ENCODE peak calls at places on chromosome 13, in four cellular contexts. R, O, K and E are unnamed samples.

GRCh38 chr13:92251815-92252214 is 853.4 kb downstream of the GPC5 start:
- DNase-seq in K (no peak), O (no peak), R (no peak), E (no peak)

GRCh38 chr13:72523049-72523448 is 204.4 kb downstream of the MZT1 start:
- DNase-seq in K (no peak), O (no peak), R (no peak), E (no peak)

GRCh38 chr13:42392706-42393572 is 121.0 kb downstream of the AKAP11 start:
- DNase-seq in O (no peak), K (no peak), R (no peak), E (peak)

GRCh38 chr13:104315606-104316005 is 1249.4 kb upstream of the SLC10A2 start:
- DNase-seq in K (no peak), R (no peak), O (no peak), E (no peak)

GRCh38 chr13:89465366-89465765 is 1794.2 kb downstream of the SLITRK5 start:
- DNase-seq in K (no peak), O (peak), R (no peak), E (no peak)

GRCh38 chr13:98216135-98216565 is 39.1 kb upstream of the RNF113B start:
- DNase-seq in R (peak), O (no peak), K (no peak), E (no peak)

GRCh38 chr13:110298566-110299321 is 8.2 kb downstream of the COL4A1 start:
- DNase-seq in R (no peak), K (no peak), O (no peak), E (peak)

GRCh38 chr13:82330499-82330898 is 1551.8 kb downstream of the SLITRK1 start:
- DNase-seq in R (no peak), K (peak), O (no peak), E (no peak)

GRCh38 chr13:42041684-42042035 is 6.8 kb upstream of the DGKH start:
- DNase-seq in K (peak), R (peak), O (peak), E (peak)

GRCh38 chr13:46354143-46355087 is 32.6 kb downstream of the RUBCNL start:
- DNase-seq in K (peak), O (no peak), R (no peak), E (peak)

GRCh38 chr13:50654341-50654740 is 189.2 kb downstream of the DLEU7 start:
- DNase-seq in O (no peak), K (no peak), R (no peak), E (no peak)
- TF ChIP-seq CTCF in O (no peak), K (no peak), R (no peak), E (no peak)

DNA sequence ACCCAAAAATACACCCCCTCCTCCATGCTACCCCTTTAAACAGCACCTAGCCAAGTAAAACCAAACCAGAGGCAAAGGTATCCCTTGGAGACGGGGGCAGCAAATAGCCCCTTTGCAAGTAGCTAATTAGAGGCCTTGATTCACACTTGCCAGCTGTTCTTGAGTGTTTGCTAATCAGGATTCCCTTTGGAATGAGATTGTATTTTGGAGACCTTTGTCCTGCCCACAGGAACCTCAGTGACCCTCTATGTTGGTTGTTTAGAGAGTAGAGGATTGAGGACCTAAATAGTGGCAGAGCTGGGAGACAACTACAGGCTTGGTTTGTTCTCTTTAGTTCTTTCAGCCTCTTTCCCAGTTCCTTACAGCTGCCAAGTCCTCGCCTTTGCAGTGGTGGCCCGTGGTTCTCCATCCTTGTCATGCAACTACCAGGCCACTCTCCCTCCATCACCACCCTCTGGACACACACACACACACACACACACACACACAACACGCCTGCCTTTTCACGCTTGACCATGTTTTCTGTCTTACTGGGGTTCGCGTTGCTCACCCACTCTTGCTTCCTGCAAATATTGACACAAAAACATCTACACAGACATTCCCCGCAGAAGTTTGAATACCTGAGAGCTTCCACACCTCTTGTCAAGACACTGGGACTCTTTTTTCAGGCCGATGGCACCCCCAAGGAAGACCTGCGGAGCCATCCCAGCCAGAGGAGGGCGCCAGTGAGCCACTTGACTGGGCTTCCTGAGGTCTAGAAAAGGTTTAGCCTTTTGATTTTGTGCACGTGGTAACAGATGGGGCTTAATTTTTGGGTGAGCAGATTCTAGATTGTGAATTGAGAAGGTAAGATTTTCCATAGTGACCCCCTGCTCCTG is 80.0 kb upstream of the GPR183 start:
- DNase-seq in R (peak), K (peak), O (peak), E (peak)
- TF ChIP-seq CTCF in R (peak), K (peak), O (peak), E (peak)

GRCh38 chr13:36084131-36084530 is 47.1 kb downstream of the DCLK1 start:
- DNase-seq in R (no peak), O (no peak), K (no peak), E (no peak)
- TF ChIP-seq CTCF in R (no peak), O (no peak), K (no peak), E (no peak)

GRCh38 chr13:60577761-60578160 is 180.7 kb downstream of the TDRD3 start:
- DNase-seq in R (no peak), O (no peak), K (no peak), E (no peak)

GRCh38 chr13:60584976-60585375 is 188.0 kb downstream of the TDRD3 start:
- DNase-seq in R (no peak), K (no peak), O (peak), E (no peak)

GRCh38 chr13:60583911-60584753 is 187.1 kb downstream of the TDRD3 start:
- DNase-seq in R (no peak), O (peak), K (peak), E (peak)

GRCh38 chr13:60583196-60583908 is 186.3 kb downstream of the TDRD3 start:
- DNase-seq in O (peak), K (no peak), R (no peak), E (no peak)
- TF ChIP-seq CTCF in O (peak), K (no peak), R (no peak), E (no peak)

DNA sequence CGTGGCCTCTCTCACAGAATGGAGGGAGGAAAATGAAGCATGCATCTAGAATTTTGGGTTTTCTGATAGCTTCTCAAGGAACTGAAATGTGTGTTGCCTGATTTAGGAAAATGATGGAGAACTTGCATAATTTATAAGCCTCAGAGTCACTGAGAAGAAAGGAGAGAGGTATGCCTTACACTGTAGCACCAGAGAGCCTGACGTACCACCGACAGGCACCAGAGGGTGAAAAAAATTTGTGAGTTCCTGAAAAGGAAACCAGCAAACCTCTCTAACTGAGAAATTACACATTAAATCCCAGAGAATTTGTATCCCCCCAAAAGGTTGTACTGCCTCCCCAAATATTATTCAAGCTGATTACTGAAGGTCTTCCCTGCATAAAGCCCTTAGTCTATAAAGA is 915.3 kb upstream of the SLITRK6 start:
- DNase-seq in O (no peak), K (no peak), R (no peak), E (no peak)
- TF ChIP-seq CTCF in O (no peak), K (no peak), R (no peak), E (no peak)

GRCh38 chr13:30192320-30193093 is 114.8 kb downstream of the KATNAL1 start:
- DNase-seq in O (no peak), K (no peak), R (no peak), E (no peak)

GRCh38 chr13:30193279-30194234 is 113.8 kb downstream of the KATNAL1 start:
- DNase-seq in O (no peak), K (no peak), R (no peak), E (no peak)

GRCh38 chr13:30191491-30192100 is 115.8 kb downstream of the KATNAL1 start:
- DNase-seq in O (no peak), R (no peak), K (no peak), E (no peak)

GRCh38 chr13:30194906-30195305 is 112.4 kb downstream of the KATNAL1 start:
- DNase-seq in O (no peak), R (no peak), K (no peak), E (no peak)

GRCh38 chr13:30196025-30196424 is 111.3 kb downstream of the KATNAL1 start:
- DNase-seq in K (no peak), R (no peak), O (peak), E (no peak)
- TF ChIP-seq CTCF in K (no peak), R (no peak), O (no peak), E (no peak)